ENCODE peak calls at places on chromosomes 5 and 9, in five cellular contexts. One of them, this sample, is unnamed.

GRCh38 chr5:67188274-67188857 is 8.2 kb downstream of the CD180 start:
- DNase-seq in GM06990: no peak
- DNase-seq in pancreas: no peak
- DNase-seq in endothelial cell: no peak
- DNase-seq in foreskin fibroblast: no peak
- DNase-seq in this sample: no peak

GRCh38 chr5:179271821-179272325 is 73.4 kb downstream of the ADAMTS2 start:
- DNase-seq in endothelial cell: no peak
- DNase-seq in pancreas: peak
- DNase-seq in foreskin fibroblast: no peak
- DNase-seq in GM06990: no peak
- DNase-seq in this sample: peak

GRCh38 chr9:90841213-90841612 is 39.6 kb downstream of the SYK start:
- DNase-seq in endothelial cell: no peak
- DNase-seq in foreskin fibroblast: no peak
- DNase-seq in pancreas: no peak
- DNase-seq in GM06990: no peak
- DNase-seq in this sample: no peak

GRCh38 chr9:91411096-91411771 is 12.4 kb downstream of the NFIL3 start:
- DNase-seq in GM06990: no peak
- DNase-seq in endothelial cell: no peak
- DNase-seq in pancreas: no peak
- DNase-seq in foreskin fibroblast: no peak
- DNase-seq in this sample: no peak

GRCh38 chr5:139140631-139141071 is 57.5 kb downstream of the SIL1 start:
- DNase-seq in endothelial cell: no peak
- DNase-seq in pancreas: no peak
- DNase-seq in foreskin fibroblast: peak
- DNase-seq in GM06990: no peak
- DNase-seq in this sample: no peak

GRCh38 chr5:129460121-129460950 is at the start of gene ADAMTS19:
- DNase-seq in pancreas: peak
- DNase-seq in foreskin fibroblast: peak
- DNase-seq in endothelial cell: peak
- DNase-seq in GM06990: peak
- DNase-seq in this sample: no peak

GRCh38 chr9:77495834-77496671 is 152.1 kb downstream of the GNA14 start:
- DNase-seq in foreskin fibroblast: peak
- DNase-seq in GM06990: no peak
- DNase-seq in pancreas: no peak
- DNase-seq in endothelial cell: no peak
- DNase-seq in this sample: no peak

GRCh38 chr5:156259618-156260017 is 67.3 kb upstream of the SGCD start:
- DNase-seq in GM06990: no peak
- DNase-seq in pancreas: no peak
- DNase-seq in foreskin fibroblast: no peak
- DNase-seq in endothelial cell: no peak
- DNase-seq in this sample: no peak

GRCh38 chr5:77133061-77133758 is 46.1 kb upstream of the ZBED3 start:
- DNase-seq in foreskin fibroblast: peak
- DNase-seq in endothelial cell: no peak
- DNase-seq in pancreas: no peak
- DNase-seq in GM06990: no peak
- DNase-seq in this sample: no peak

GRCh38 chr5:53416144-53416730 is 64.2 kb upstream of the FST start:
- DNase-seq in foreskin fibroblast: peak
- DNase-seq in GM06990: no peak
- DNase-seq in pancreas: no peak
- DNase-seq in endothelial cell: no peak
- DNase-seq in this sample: no peak

GRCh38 chr5:138824924-138825863 is 49.9 kb downstream of the LRRTM2 start:
- DNase-seq in foreskin fibroblast: peak
- DNase-seq in pancreas: no peak
- DNase-seq in endothelial cell: no peak
- DNase-seq in GM06990: peak
- DNase-seq in this sample: no peak

GRCh38 chr5:91595436-91595835 is 212.3 kb upstream of the ARRDC3 start:
- DNase-seq in foreskin fibroblast: no peak
- DNase-seq in endothelial cell: no peak
- DNase-seq in GM06990: no peak
- DNase-seq in pancreas: no peak
- DNase-seq in this sample: no peak

GRCh38 chr5:121870489-121870888 is 18.8 kb downstream of the FTMT start:
- DNase-seq in endothelial cell: no peak
- DNase-seq in GM06990: no peak
- DNase-seq in pancreas: no peak
- DNase-seq in foreskin fibroblast: peak
- DNase-seq in this sample: no peak

GRCh38 chr5:115291397-115291796 is 5.1 kb downstream of the CCDC112 start:
- DNase-seq in GM06990: no peak
- DNase-seq in endothelial cell: no peak
- DNase-seq in foreskin fibroblast: no peak
- DNase-seq in pancreas: no peak
- DNase-seq in this sample: no peak

GRCh38 chr5:58258984-58259684 is 200.8 kb downstream of the PLK2 start:
- DNase-seq in endothelial cell: no peak
- DNase-seq in pancreas: no peak
- DNase-seq in foreskin fibroblast: no peak
- DNase-seq in GM06990: no peak
- DNase-seq in this sample: no peak

GRCh38 chr5:160438316-160439204 is 16.9 kb downstream of the PTTG1 start:
- DNase-seq in pancreas: no peak
- DNase-seq in endothelial cell: peak
- DNase-seq in GM06990: no peak
- DNase-seq in foreskin fibroblast: peak
- DNase-seq in this sample: peak

GRCh38 chr5:173670130-173670591 is 53.7 kb upstream of the BOD1 start:
- DNase-seq in GM06990: no peak
- DNase-seq in endothelial cell: no peak
- DNase-seq in foreskin fibroblast: peak
- DNase-seq in pancreas: no peak
- DNase-seq in this sample: no peak

GRCh38 chr5:79890871-79891249 is 100.2 kb downstream of the MTX3 start:
- DNase-seq in endothelial cell: no peak
- DNase-seq in foreskin fibroblast: no peak
- DNase-seq in pancreas: no peak
- DNase-seq in GM06990: no peak
- DNase-seq in this sample: no peak

GRCh38 chr9:123069010-123069481 is 35.6 kb downstream of the GPR21 start:
- DNase-seq in GM06990: no peak
- DNase-seq in foreskin fibroblast: peak
- DNase-seq in pancreas: no peak
- DNase-seq in endothelial cell: no peak
- DNase-seq in this sample: no peak

GRCh38 chr9:89802809-89803355 is 198.1 kb downstream of the GADD45G start:
- DNase-seq in pancreas: no peak
- DNase-seq in endothelial cell: no peak
- DNase-seq in foreskin fibroblast: no peak
- DNase-seq in GM06990: no peak
- DNase-seq in this sample: no peak

GRCh38 chr5:27476356-27476988 is 438.1 kb upstream of the CDH9 start:
- DNase-seq in endothelial cell: no peak
- DNase-seq in GM06990: no peak
- DNase-seq in foreskin fibroblast: no peak
- DNase-seq in pancreas: no peak
- DNase-seq in this sample: no peak

GRCh38 chr9:105244996-105245719 is 707 bp downstream of the SLC44A1 start:
- DNase-seq in foreskin fibroblast: peak
- DNase-seq in endothelial cell: peak
- DNase-seq in GM06990: peak
- DNase-seq in pancreas: peak
- DNase-seq in this sample: peak

GRCh38 chr9:15725953-15726352 is 173.1 kb downstream of the CCDC171 start:
- DNase-seq in foreskin fibroblast: peak
- DNase-seq in endothelial cell: no peak
- DNase-seq in pancreas: no peak
- DNase-seq in GM06990: no peak
- DNase-seq in this sample: no peak

GRCh38 chr5:9864791-9865190 is 234.6 kb upstream of the TAS2R1 start:
- DNase-seq in foreskin fibroblast: no peak
- DNase-seq in GM06990: no peak
- DNase-seq in pancreas: no peak
- DNase-seq in endothelial cell: no peak
- DNase-seq in this sample: no peak

GRCh38 chr5:72487151-72487550 is 20.1 kb downstream of the ZNF366 start:
- DNase-seq in pancreas: no peak
- DNase-seq in GM06990: no peak
- DNase-seq in endothelial cell: no peak
- DNase-seq in foreskin fibroblast: no peak
- DNase-seq in this sample: no peak

GRCh38 chr5:147216552-147217154 is 18.2 kb upstream of the STK32A start:
- DNase-seq in GM06990: no peak
- DNase-seq in foreskin fibroblast: no peak
- DNase-seq in endothelial cell: no peak
- DNase-seq in pancreas: no peak
- DNase-seq in this sample: no peak

GRCh38 chr5:7850241-7850532 is 746 bp downstream of the CFAP90 start:
- DNase-seq in GM06990: no peak
- DNase-seq in pancreas: peak
- DNase-seq in foreskin fibroblast: no peak
- DNase-seq in endothelial cell: no peak
- DNase-seq in this sample: no peak

GRCh38 chr5:169216864-169217263 is 84.1 kb downstream of the SLIT3 start:
- DNase-seq in GM06990: no peak
- DNase-seq in endothelial cell: no peak
- DNase-seq in foreskin fibroblast: peak
- DNase-seq in pancreas: no peak
- DNase-seq in this sample: no peak

GRCh38 chr9:116368680-116369079 is 215.1 kb downstream of the PAPPA start:
- DNase-seq in pancreas: no peak
- DNase-seq in GM06990: no peak
- DNase-seq in endothelial cell: no peak
- DNase-seq in foreskin fibroblast: no peak
- DNase-seq in this sample: no peak

GRCh38 chr9:77533678-77534077 is 114.4 kb downstream of the GNA14 start:
- DNase-seq in endothelial cell: no peak
- DNase-seq in pancreas: no peak
- DNase-seq in foreskin fibroblast: no peak
- DNase-seq in GM06990: no peak
- DNase-seq in this sample: no peak

GRCh38 chr5:141655020-141655419 is 3.8 kb upstream of the FCHSD1 start:
- DNase-seq in GM06990: no peak
- DNase-seq in pancreas: no peak
- DNase-seq in foreskin fibroblast: no peak
- DNase-seq in endothelial cell: no peak
- DNase-seq in this sample: no peak

GRCh38 chr5:15835514-15835913 is 335.5 kb downstream of the FBXL7 start:
- DNase-seq in pancreas: no peak
- DNase-seq in GM06990: no peak
- DNase-seq in foreskin fibroblast: peak
- DNase-seq in endothelial cell: no peak
- DNase-seq in this sample: no peak

GRCh38 chr5:466661-467310 is 23.8 kb downstream of the EXOC3 start:
- DNase-seq in GM06990: no peak
- DNase-seq in pancreas: peak
- DNase-seq in endothelial cell: no peak
- DNase-seq in foreskin fibroblast: no peak
- DNase-seq in this sample: peak

GRCh38 chr5:128895122-128895521 is 70.2 kb upstream of the SLC27A6 start:
- DNase-seq in foreskin fibroblast: no peak
- DNase-seq in endothelial cell: no peak
- DNase-seq in GM06990: no peak
- DNase-seq in pancreas: no peak
- DNase-seq in this sample: no peak

GRCh38 chr9:75001719-75002421 is 26.2 kb downstream of the CARNMT1 start:
- DNase-seq in pancreas: no peak
- DNase-seq in GM06990: peak
- DNase-seq in endothelial cell: peak
- DNase-seq in foreskin fibroblast: peak
- DNase-seq in this sample: no peak

GRCh38 chr9:130282000-130282700 is 16.6 kb downstream of the HMCN2 start:
- DNase-seq in pancreas: no peak
- DNase-seq in foreskin fibroblast: no peak
- DNase-seq in endothelial cell: no peak
- DNase-seq in GM06990: no peak
- DNase-seq in this sample: no peak

GRCh38 chr5:171969288-171969880 is 37.1 kb downstream of the FBXW11 start:
- DNase-seq in pancreas: no peak
- DNase-seq in GM06990: no peak
- DNase-seq in foreskin fibroblast: peak
- DNase-seq in endothelial cell: no peak
- DNase-seq in this sample: no peak

GRCh38 chr5:151718653-151719052 is 31.9 kb upstream of the SPARC start:
- DNase-seq in foreskin fibroblast: peak
- DNase-seq in GM06990: no peak
- DNase-seq in endothelial cell: no peak
- DNase-seq in pancreas: no peak
- DNase-seq in this sample: no peak

GRCh38 chr5:15604986-15605385 is 105.0 kb downstream of the FBXL7 start:
- DNase-seq in foreskin fibroblast: peak
- DNase-seq in endothelial cell: no peak
- DNase-seq in pancreas: no peak
- DNase-seq in GM06990: no peak
- DNase-seq in this sample: no peak

GRCh38 chr9:109652971-109653370 is 127.0 kb upstream of the PALM2AKAP2 start:
- DNase-seq in pancreas: no peak
- DNase-seq in endothelial cell: no peak
- DNase-seq in GM06990: no peak
- DNase-seq in foreskin fibroblast: peak
- DNase-seq in this sample: no peak
- TF ChIP-seq CTCF in pancreas: no peak
- TF ChIP-seq CTCF in endothelial cell: no peak
- TF ChIP-seq CTCF in GM06990: peak
- TF ChIP-seq CTCF in foreskin fibroblast: peak
- TF ChIP-seq CTCF in this sample: no peak

DNA sequence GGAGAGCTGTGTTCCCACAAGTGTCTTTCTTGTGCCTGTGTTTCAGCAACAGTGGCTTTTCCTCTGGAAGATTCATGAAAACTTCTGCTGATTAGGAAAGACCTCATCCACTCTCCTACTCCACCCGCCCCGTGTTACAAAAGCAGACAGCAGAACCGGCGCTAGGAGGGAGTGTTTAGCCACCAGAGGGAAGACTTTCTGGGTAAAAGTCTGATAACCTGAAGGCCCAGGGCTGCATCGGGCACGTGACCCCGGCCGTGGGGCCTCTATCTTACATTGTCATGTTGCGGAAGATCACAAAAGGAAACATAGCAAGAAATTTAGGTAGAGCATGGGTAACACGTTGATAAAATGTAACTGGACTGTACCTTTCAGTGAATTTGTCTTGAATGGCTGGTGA is 32.0 kb upstream of the DMRT2 start:
- DNase-seq in endothelial cell: peak
- DNase-seq in pancreas: no peak
- DNase-seq in foreskin fibroblast: peak
- DNase-seq in GM06990: no peak
- DNase-seq in this sample: no peak
- TF ChIP-seq CTCF in endothelial cell: peak
- TF ChIP-seq CTCF in pancreas: no peak
- TF ChIP-seq CTCF in foreskin fibroblast: peak
- TF ChIP-seq CTCF in GM06990: peak
- TF ChIP-seq CTCF in this sample: no peak

GRCh38 chr5:113447651-113448050 is 12.9 kb upstream of the TSSK1B start:
- DNase-seq in pancreas: no peak
- DNase-seq in endothelial cell: peak
- DNase-seq in foreskin fibroblast: peak
- DNase-seq in GM06990: no peak
- DNase-seq in this sample: no peak
- TF ChIP-seq CTCF in pancreas: no peak
- TF ChIP-seq CTCF in endothelial cell: peak
- TF ChIP-seq CTCF in foreskin fibroblast: no peak
- TF ChIP-seq CTCF in GM06990: no peak
- TF ChIP-seq CTCF in this sample: no peak

GRCh38 chr5:103886826-103887225 is 324.2 kb upstream of the NUDT12 start:
- DNase-seq in pancreas: no peak
- DNase-seq in endothelial cell: no peak
- DNase-seq in foreskin fibroblast: no peak
- DNase-seq in GM06990: no peak
- DNase-seq in this sample: no peak
- TF ChIP-seq CTCF in pancreas: no peak
- TF ChIP-seq CTCF in endothelial cell: no peak
- TF ChIP-seq CTCF in foreskin fibroblast: no peak
- TF ChIP-seq CTCF in GM06990: no peak
- TF ChIP-seq CTCF in this sample: no peak

This sample was measured in CD14-positive monocyte.